ENCODE peak calls at places on chromosome 21, in five cellular contexts. B is endodermal cell, V is heart right ventricle, I is OCI-LY7, M is PC-9. S is an unnamed sample.

GRCh38 chr21:28922368-28922767 is 70.3 kb downstream of the LTN1 start:
- DNase-seq in I (no peak), M (no peak), B (peak), V (no peak), S (no peak)

GRCh38 chr21:15809818-15810217 is 80.0 kb downstream of the USP25 start:
- DNase-seq in I (no peak), M (no peak), V (no peak), B (no peak), S (peak)

GRCh38 chr21:32771134-32771523 is 426 bp downstream of the PAXBP1 start:
- DNase-seq in I (peak), M (peak), V (peak), B (peak), S (peak)

GRCh38 chr21:20998456-20998789 is 214 bp downstream of the NCAM2 start:
- DNase-seq in I (no peak), V (no peak), B (no peak), M (no peak), S (no peak)

GRCh38 chr21:41357546-41357945 is 4.3 kb upstream of the MX2 start:
- DNase-seq in M (no peak), V (no peak), B (peak), I (no peak), S (no peak)

GRCh38 chr21:42373908-42374455 is 7.6 kb upstream of the TFF1 start:
- DNase-seq in V (no peak), B (no peak), I (no peak), M (no peak), S (no peak)

GRCh38 chr21:15282666-15283065 is 217.9 kb upstream of the NRIP1 start:
- DNase-seq in B (no peak), M (no peak), V (no peak), I (no peak), S (no peak)

GRCh38 chr21:46172863-46173528 is 11.3 kb downstream of the SPATC1L start:
- DNase-seq in M (no peak), V (no peak), B (no peak), I (no peak), S (no peak)

GRCh38 chr21:31268090-31268489 is 76.0 kb downstream of the TIAM1 start:
- DNase-seq in I (no peak), V (no peak), M (no peak), B (no peak), S (no peak)

GRCh38 chr21:21045538-21045937 is 47.3 kb downstream of the NCAM2 start:
- DNase-seq in V (no peak), I (no peak), B (no peak), M (no peak), S (no peak)

GRCh38 chr21:25560151-25560783 is 47.0 kb downstream of the MRPL39 start:
- DNase-seq in I (no peak), B (no peak), M (no peak), V (no peak), S (no peak)

GRCh38 chr21:40422851-40423635 is 423.9 kb downstream of the DSCAM start:
- DNase-seq in V (no peak), M (no peak), B (no peak), I (no peak), S (no peak)

GRCh38 chr21:31343680-31344480 is at the start of gene TIAM1:
- DNase-seq in B (peak), V (peak), I (no peak), M (peak), S (peak)

GRCh38 chr21:31498985-31499384 is 154.9 kb upstream of the TIAM1 start:
- DNase-seq in V (no peak), I (no peak), B (no peak), M (no peak), S (no peak)

GRCh38 chr21:46210378-46211136 is 18.0 kb downstream of the LSS start:
- DNase-seq in I (no peak), B (no peak), V (no peak), M (no peak), S (no peak)

GRCh38 chr21:32475162-32475812 is 62.8 kb downstream of the EVA1C start:
- DNase-seq in B (no peak), I (no peak), V (no peak), M (no peak), S (peak)

GRCh38 chr21:39867198-39867650 is at the start of gene PCP4:
- DNase-seq in I (peak), M (peak), V (no peak), B (peak), S (peak)

GRCh38 chr21:28025111-28025510 is 967.6 kb downstream of the LTN1 start:
- DNase-seq in I (no peak), B (no peak), M (no peak), V (no peak), S (no peak)

GRCh38 chr21:38712076-38712475 is 93.7 kb upstream of the ETS2 start:
- DNase-seq in V (no peak), B (peak), M (no peak), I (peak), S (peak)

GRCh38 chr21:41663805-41664788 is 102.8 kb downstream of the RIPK4 start:
- DNase-seq in M (no peak), B (no peak), I (no peak), V (no peak), S (peak)

GRCh38 chr21:28818663-28819278 is 173.9 kb downstream of the LTN1 start:
- DNase-seq in I (no peak), V (no peak), B (no peak), M (no peak), S (no peak)

GRCh38 chr21:39350094-39351006 is 1.5 kb upstream of the HMGN1 start:
- DNase-seq in V (no peak), I (no peak), B (no peak), M (no peak), S (no peak)

GRCh38 chr21:38956791-38957571 is 151.3 kb downstream of the ETS2 start:
- DNase-seq in I (no peak), M (no peak), V (no peak), B (no peak), S (no peak)

GRCh38 chr21:41098481-41098880 is 69.5 kb upstream of the BACE2 start:
- DNase-seq in V (no peak), M (no peak), B (no peak), I (no peak), S (no peak)

GRCh38 chr21:41955516-41955915 is 1.7 kb upstream of the C2CD2 start:
- DNase-seq in V (no peak), I (no peak), M (no peak), B (no peak), S (no peak)

GRCh38 chr21:38383411-38384245 is 114.6 kb downstream of the ERG start:
- DNase-seq in I (no peak), B (no peak), M (no peak), V (no peak), S (no peak)

GRCh38 chr21:22892041-22892440 is 1893.8 kb downstream of the NCAM2 start:
- DNase-seq in M (no peak), B (no peak), I (no peak), V (no peak), S (no peak)

GRCh38 chr21:21383126-21383525 is 384.9 kb downstream of the NCAM2 start:
- DNase-seq in B (no peak), V (no peak), M (no peak), I (no peak), S (peak)

GRCh38 chr21:38478782-38479181 is 19.5 kb downstream of the ERG start:
- DNase-seq in V (no peak), M (no peak), I (no peak), B (no peak), S (peak)

GRCh38 chr21:41745026-41745820 is 21.6 kb downstream of the RIPK4 start:
- DNase-seq in V (no peak), B (no peak), M (no peak), I (no peak), S (no peak)

GRCh38 chr21:42337830-42338729 is 12.7 kb downstream of the TFF2 start:
- DNase-seq in M (peak), I (peak), V (peak), B (peak), S (peak)

GRCh38 chr21:42508371-42508770 is 5.3 kb upstream of the SLC37A1 start:
- DNase-seq in I (no peak), M (no peak), V (no peak), B (no peak), S (no peak)

GRCh38 chr21:41360072-41360821 is 1.6 kb upstream of the MX2 start:
- DNase-seq in V (no peak), B (peak), M (no peak), I (peak), S (no peak)

GRCh38 chr21:39842741-39843146 is 24.5 kb upstream of the PCP4 start:
- DNase-seq in I (no peak), M (no peak), B (no peak), V (no peak), S (no peak)

GRCh38 chr21:25485914-25486313 is 121.4 kb downstream of the MRPL39 start:
- DNase-seq in V (no peak), I (no peak), M (no peak), B (no peak), S (no peak)

GRCh38 chr21:14956826-14957225 is 108.0 kb downstream of the NRIP1 start:
- DNase-seq in M (peak), V (no peak), B (no peak), I (no peak), S (peak)

GRCh38 chr21:29192999-29193563 is 62.6 kb downstream of the MAP3K7CL start:
- DNase-seq in B (no peak), I (no peak), V (peak), M (no peak), S (no peak)

GRCh38 chr21:26840912-26841311 is 4.3 kb downstream of the ADAMTS1 start:
- DNase-seq in V (peak), B (no peak), I (no peak), M (no peak), S (peak)
- TF ChIP-seq CTCF in V (peak), B (no peak), I (no peak), M (no peak), S (peak)

DNA sequence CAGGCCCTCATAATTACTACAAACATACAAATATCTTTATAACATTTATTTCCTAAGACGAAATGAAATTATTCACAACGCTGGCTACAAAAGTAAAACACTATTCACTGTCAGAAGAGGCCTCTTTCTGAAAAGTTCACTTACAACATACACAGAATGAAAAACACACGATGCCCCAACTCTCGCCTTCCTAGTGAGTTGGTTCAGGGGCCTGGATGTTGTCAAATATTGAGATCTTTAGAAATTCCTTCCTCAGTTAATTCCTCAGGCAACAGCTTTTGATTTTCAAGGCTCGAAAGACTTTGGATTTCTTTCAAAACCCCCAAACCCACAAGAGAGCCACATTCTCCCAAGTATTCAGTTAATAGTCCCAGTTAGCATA is 14.2 kb upstream of the KCNE1 start:
- DNase-seq in B (no peak), V (no peak), I (no peak), M (no peak), S (no peak)
- H3K4me3 ChIP-seq in B (no peak), V (peak), I (peak), M (peak), S (peak)

GRCh38 chr21:35925497-35925896 is 134.8 kb downstream of the SETD4 start:
- DNase-seq in I (peak), M (no peak), B (no peak), V (no peak), S (no peak)
- H3K27ac ChIP-seq in I (no peak), M (no peak), B (no peak), V (no peak), S (no peak)

DNA sequence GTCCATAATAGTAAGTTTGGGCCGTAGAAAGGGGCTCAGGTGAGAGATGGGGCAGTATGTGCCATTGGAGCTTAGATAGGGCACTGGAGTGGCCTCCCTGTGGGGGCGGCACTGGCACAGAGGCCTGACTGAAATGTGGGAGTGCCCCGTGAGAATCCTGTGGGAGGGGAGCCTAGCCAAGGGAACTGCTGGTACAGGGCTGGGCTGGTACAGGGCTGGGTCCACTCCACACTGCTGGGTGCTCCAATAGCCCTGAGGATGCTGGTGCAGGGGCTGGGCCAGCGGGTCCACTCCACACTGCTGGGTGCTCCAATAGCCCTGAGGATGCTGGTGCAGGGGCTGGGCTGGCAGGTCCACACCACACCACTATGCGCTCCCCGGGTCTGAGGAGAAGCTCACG is 44.8 kb upstream of the PWP2 start:
- DNase-seq in I (no peak), M (no peak), B (no peak), V (no peak), S (no peak)
- TF ChIP-seq CTCF in I (no peak), M (no peak), B (no peak), V (no peak), S (no peak)

DNA sequence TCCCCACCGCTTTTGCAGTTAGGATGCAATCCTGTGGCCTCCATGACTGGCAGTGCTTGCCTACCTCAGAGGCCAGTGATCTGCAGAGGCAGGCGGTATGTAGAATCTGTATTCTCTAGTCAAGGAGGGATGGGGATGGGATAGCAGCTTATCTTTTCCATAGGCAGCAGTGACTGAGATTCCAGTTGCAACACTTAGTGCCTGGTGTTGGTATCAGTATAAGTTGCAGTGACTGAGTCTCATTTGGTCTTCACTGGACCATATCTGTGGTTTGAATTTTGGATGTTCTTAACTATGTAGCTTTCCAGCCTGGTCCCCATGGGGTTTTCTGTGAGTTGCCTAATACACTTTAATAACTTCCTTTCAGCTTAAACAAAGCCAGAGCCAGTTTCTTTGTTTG is 16.5 kb downstream of the DYRK1A start:
- DNase-seq in B (no peak), V (no peak), M (no peak), I (peak), S (no peak)
- H3K4me3 ChIP-seq in B (peak), V (no peak), M (no peak), I (no peak), S (no peak)

GRCh38 chr21:44973598-44973997 is 33.8 kb downstream of the SLX9 start:
- DNase-seq in V (no peak), M (no peak), B (no peak), I (no peak), S (no peak)
- H3K27ac ChIP-seq in V (no peak), M (no peak), B (no peak), I (no peak), S (no peak)

DNA sequence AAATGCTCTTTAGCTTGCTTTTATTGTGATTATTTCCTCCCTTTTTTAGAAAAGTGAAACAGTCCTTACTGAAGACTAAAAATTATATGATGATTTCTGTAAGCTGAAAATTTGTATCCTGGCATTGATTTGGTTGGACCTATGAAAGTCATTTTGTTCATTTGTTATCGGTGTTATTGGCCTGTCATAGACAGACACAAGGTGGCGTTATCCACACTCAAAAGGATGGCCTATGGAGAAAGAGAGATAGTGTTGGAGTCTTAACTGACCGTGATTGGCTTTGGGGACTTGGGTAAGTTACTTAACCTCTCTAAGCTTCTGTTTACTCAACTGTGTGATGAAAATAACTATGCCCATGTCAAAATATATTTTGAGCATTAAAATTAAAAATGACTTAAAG is 203.6 kb upstream of the CHODL start:
- DNase-seq in V (no peak), B (peak), I (peak), M (no peak), S (no peak)
- TF ChIP-seq CTCF in V (peak), B (peak), I (peak), M (peak), S (peak)

GRCh38 chr21:44913425-44914175 is 7.1 kb downstream of the ITGB2 start:
- DNase-seq in V (no peak), I (no peak), M (no peak), B (no peak), S (no peak)
- H3K4me3 ChIP-seq in V (no peak), I (peak), M (no peak), B (no peak), S (no peak)

GRCh38 chr21:33831962-33832659 is 83.5 kb downstream of the ATP5PO start:
- DNase-seq in B (no peak), V (no peak), M (no peak), I (no peak), S (no peak)
- H3K27ac ChIP-seq in B (peak), V (no peak), M (no peak), I (no peak), S (no peak)